ENCODE peak calls at places on chromosomes 12 and 14, in eight cellular contexts. M is aorta; G is CD8-positive, alpha-beta memory T cell; R is mesendoderm; L is neuronal stem cell; K is neural progenitor cell; E is Peyer's patch; C is body of pancreas. O is an unnamed sample.

GRCh38 chr12:26643532-26644315 is 189.3 kb downstream of the ITPR2 start:
- DNase-seq in M (no peak), G (no peak), R (peak; percentile 81), L (peak; percentile 4), K (peak; percentile 84), E (no peak), C (no peak), O (no peak)

GRCh38 chr12:88207921-88208640 is 66.0 kb downstream of the TMTC3 start:
- DNase-seq in M (peak; percentile 67), G (no peak), R (no peak), L (no peak), K (no peak), E (no peak), C (no peak), O (no peak)

GRCh38 chr12:8154526-8154925 is 2.3 kb upstream of the ZNF705A start:
- DNase-seq in M (no peak), G (no peak), R (no peak), L (no peak), K (no peak), E (no peak), C (no peak), O (no peak)

GRCh38 chr12:71475280-71475679 is 35.7 kb downstream of the LGR5 start:
- DNase-seq in M (peak; percentile 50), G (no peak), R (no peak), L (no peak), K (no peak), E (no peak), C (no peak), O (peak; percentile 61)

GRCh38 chr14:54877015-54877702 is 25.5 kb downstream of the GCH1 start:
- DNase-seq in M (no peak), G (no peak), R (peak; percentile 11), L (no peak), K (no peak), E (no peak), C (no peak), O (no peak)

GRCh38 chr12:104596876-104597833 is 140.4 kb downstream of the CHST11 start:
- DNase-seq in M (no peak), G (no peak), R (peak; percentile 33), L (no peak), K (peak; percentile 20), E (no peak), C (no peak), O (no peak)

GRCh38 chr14:76953196-76953945 is 75.1 kb downstream of the IRF2BPL start:
- DNase-seq in M (peak; percentile 83), G (peak; percentile 61), R (no peak), L (no peak), K (no peak), E (peak; percentile 78), C (peak; percentile 50), O (no peak)

GRCh38 chr12:89247541-89247942 is 104.8 kb downstream of the DUSP6 start:
- DNase-seq in M (no peak), G (no peak), R (peak; percentile 75), L (no peak), K (peak; percentile 15), E (no peak), C (no peak), O (no peak)

GRCh38 chr14:49621114-49621881 is 699 bp downstream of the MGAT2 start:
- DNase-seq in M (peak; percentile 91), G (peak; percentile 75), R (peak; percentile 87), L (no peak), K (peak; percentile 79), E (peak; percentile 78), C (peak; percentile 67), O (peak; percentile 88)

GRCh38 chr12:44628180-44628579 is 247.9 kb downstream of the NELL2 start:
- DNase-seq in M (no peak), G (no peak), R (no peak), L (no peak), K (no peak), E (no peak), C (no peak), O (no peak)

GRCh38 chr12:4143909-4144308 is 129.7 kb upstream of the CCND2 start:
- DNase-seq in M (no peak), G (no peak), R (peak; percentile 35), L (no peak), K (no peak), E (no peak), C (no peak), O (no peak)

GRCh38 chr14:75832621-75833297 is 149.0 kb downstream of the TGFB3 start:
- DNase-seq in M (no peak), G (no peak), R (no peak), L (no peak), K (no peak), E (no peak), C (peak; percentile 27), O (no peak)

GRCh38 chr12:64220046-64220445 is 2.0 kb downstream of the KICS2 start:
- DNase-seq in M (no peak), G (no peak), R (no peak), L (no peak), K (no peak), E (no peak), C (no peak), O (no peak)

GRCh38 chr12:123106640-123107359 is 44.1 kb downstream of the PITPNM2 start:
- DNase-seq in M (peak; percentile 56), G (peak; percentile 79), R (peak; percentile 80), L (no peak), K (no peak), E (no peak), C (no peak), O (no peak)

GRCh38 chr14:57848353-57848752 is 17.5 kb downstream of the SLC35F4 start:
- DNase-seq in M (no peak), G (no peak), R (no peak), L (no peak), K (no peak), E (no peak), C (no peak), O (no peak)

GRCh38 chr12:13251496-13251895 is 55.0 kb downstream of the EMP1 start:
- DNase-seq in M (no peak), G (no peak), R (no peak), L (no peak), K (no peak), E (peak; percentile 59), C (no peak), O (no peak)

GRCh38 chr12:131862994-131863710 is 31.3 kb upstream of the ULK1 start:
- DNase-seq in M (peak; percentile 37), G (no peak), R (no peak), L (peak; percentile 30), K (peak; percentile 61), E (peak; percentile 39), C (no peak), O (no peak)

GRCh38 chr14:104741803-104742251 is 11.1 kb upstream of the SIVA1 start:
- DNase-seq in M (peak; percentile 45), G (no peak), R (no peak), L (no peak), K (no peak), E (no peak), C (no peak), O (no peak)

GRCh38 chr14:102408729-102409128 is 46.0 kb downstream of the TECPR2 start:
- DNase-seq in M (no peak), G (no peak), R (peak; percentile 13), L (no peak), K (no peak), E (no peak), C (no peak), O (no peak)

GRCh38 chr14:102403028-102403427 is 40.3 kb downstream of the TECPR2 start:
- DNase-seq in M (no peak), G (no peak), R (no peak), L (no peak), K (no peak), E (no peak), C (no peak), O (no peak)

DNA sequence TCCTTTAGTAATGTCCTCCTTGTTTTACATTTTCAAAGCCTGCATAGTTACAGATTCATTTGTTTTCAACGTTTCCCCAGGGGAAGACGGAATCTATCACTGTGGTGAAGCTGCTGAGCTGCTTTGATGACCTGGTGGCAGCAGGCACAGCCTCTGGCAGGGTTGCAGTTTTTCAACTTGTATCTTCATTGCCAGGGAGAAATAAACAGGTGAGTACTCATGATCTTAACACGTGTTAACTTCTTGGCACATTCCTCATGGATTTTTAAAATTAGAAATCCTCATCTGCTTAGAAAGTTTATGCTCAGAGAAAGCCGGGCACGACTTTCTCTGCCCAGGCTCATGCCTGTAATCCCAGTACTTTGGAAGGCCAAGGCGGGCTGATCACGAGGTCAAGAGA is 44.5 kb downstream of the TECPR2 start:
- DNase-seq in M (no peak), G (no peak), R (no peak), L (no peak), K (no peak), E (no peak), C (no peak), O (no peak)
- H3K27ac ChIP-seq in M (no peak overlapping the region), G (no peak overlapping the region), R (no peak overlapping the region), L (no peak overlapping the region), K (no peak overlapping the region), E (peak overlapping the region; percentile 62), C (no peak overlapping the region), O (no peak overlapping the region)

DNA sequence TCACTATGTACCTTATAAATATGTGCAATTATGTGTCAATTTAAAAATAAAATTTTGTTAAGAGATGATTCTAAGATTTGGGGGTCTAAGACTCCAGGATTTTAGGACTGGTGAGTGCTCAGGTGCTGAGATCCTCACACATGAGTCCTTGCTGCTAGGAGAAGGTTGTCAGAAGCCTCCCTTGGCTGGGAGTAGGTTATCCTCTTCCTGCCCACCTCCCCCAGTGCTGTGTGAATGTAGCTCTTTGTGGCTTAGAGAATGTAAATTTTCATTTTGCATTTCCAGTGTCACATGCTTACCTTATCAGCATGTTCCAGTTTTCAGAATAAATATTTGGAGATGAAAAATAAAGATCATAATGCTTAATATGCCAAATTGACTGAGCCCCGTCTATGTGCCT is 114.2 kb upstream of the MDM1 start:
- DNase-seq in M (no peak), G (no peak), R (no peak), L (no peak), K (no peak), E (no peak), C (no peak), O (no peak)
- H3K4me3 ChIP-seq in M (no peak overlapping the region), G (no peak overlapping the region), R (no peak overlapping the region), L (no peak overlapping the region), K (peak overlapping the region; percentile 9), E (no peak overlapping the region), C (no peak overlapping the region), O (no peak overlapping the region)

DNA sequence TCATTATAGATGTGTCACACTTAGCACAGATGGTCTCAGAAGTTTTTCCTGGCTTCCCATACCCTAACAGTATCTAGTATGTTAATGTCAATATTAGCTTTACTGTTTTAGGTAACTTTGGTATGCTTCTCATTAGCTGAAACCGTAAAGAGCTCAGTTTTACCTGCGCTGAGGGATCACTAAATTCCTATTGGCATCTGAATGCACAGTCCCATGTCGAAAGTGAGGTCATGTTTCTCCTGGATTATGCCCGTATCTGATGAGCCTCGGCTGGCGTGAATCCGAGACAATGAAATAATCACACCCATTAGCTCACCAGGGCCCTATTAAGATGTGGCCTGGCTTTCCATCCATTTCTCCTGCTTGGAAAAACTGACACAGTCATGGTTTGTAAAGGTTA is 418.2 kb downstream of the ZFP36L1 start:
- DNase-seq in M (no peak), G (no peak), R (peak; percentile 52), L (no peak), K (no peak), E (no peak), C (no peak), O (peak; percentile 21)
- H3K27ac ChIP-seq in M (no peak overlapping the region), G (no peak overlapping the region), R (no peak overlapping the region), L (no peak overlapping the region), K (no peak overlapping the region), E (no peak overlapping the region), C (no peak overlapping the region), O (no peak overlapping the region)

DNA sequence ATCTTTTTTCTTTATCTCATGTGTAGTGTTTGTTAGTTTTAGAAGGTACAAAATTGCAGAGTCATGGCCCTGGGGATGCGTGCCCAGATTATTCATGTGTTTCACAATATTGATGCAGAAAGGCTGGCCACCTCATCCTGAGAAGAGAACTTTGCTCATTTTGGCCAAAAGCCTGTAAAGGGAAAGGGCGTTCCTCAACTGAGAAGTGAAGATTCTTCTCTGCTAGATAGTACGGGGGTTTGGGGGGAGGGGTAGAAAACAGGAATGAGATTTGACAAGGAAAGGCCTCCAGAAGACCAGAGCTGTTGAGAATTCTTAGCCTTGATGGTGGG is 1.7 kb downstream of the MGST1 start:
- DNase-seq in M (peak; percentile 55), G (no peak), R (peak; percentile 76), L (no peak), K (peak; percentile 6), E (no peak), C (peak; percentile 80), O (no peak)
- H3K4me3 ChIP-seq in M (no peak overlapping the region), G (no peak overlapping the region), R (peak overlapping the region; percentile 89), L (peak overlapping the region; percentile 50), K (peak overlapping the region; percentile 77), E (peak overlapping the region; percentile 25), C (no peak overlapping the region), O (no peak overlapping the region)

O was measured in WERI-Rb-1.